ENCODE peak calls at places on chromosomes 4 and X, in five cellular contexts. U is SK-N-SH, H is K562, N is HepG2, Q is GM12878. B is an unnamed sample.

GRCh38 chr4:109294006-109294405 is 8.5 kb downstream of the COL25A1 start:
- DNase-seq in N (peak), H (peak), U (peak), Q (no peak), B (peak)

GRCh38 chrX:74925210-74926088 is at the start of gene NEXMIF:
- DNase-seq in U (peak), Q (no peak), H (no peak), N (peak), B (no peak)

GRCh38 chr4:114286275-114286674 is 306.8 kb upstream of the ARSJ start:
- DNase-seq in U (no peak), Q (no peak), H (no peak), N (no peak), B (no peak)

GRCh38 chr4:185017964-185018772 is at the start of gene HELT:
- DNase-seq in U (no peak), H (no peak), N (no peak), Q (no peak), B (no peak)

GRCh38 chr4:123102897-123103489 is 180.6 kb upstream of the NUDT6 start:
- DNase-seq in H (peak), Q (no peak), N (peak), U (peak), B (no peak)

GRCh38 chr4:646460-646859 is 21.1 kb downstream of the PDE6B start:
- DNase-seq in H (peak), N (no peak), U (no peak), Q (no peak), B (no peak)

GRCh38 chrX:72644946-72645345 is 69.2 kb downstream of the PHKA1 start:
- DNase-seq in N (no peak), H (no peak), U (no peak), Q (no peak), B (no peak)

GRCh38 chr4:177447417-177448004 is 5.3 kb upstream of the AGA start:
- DNase-seq in N (no peak), H (no peak), U (peak), Q (no peak), B (no peak)

GRCh38 chr4:20433101-20433705 is 181.5 kb downstream of the SLIT2 start:
- DNase-seq in Q (no peak), N (no peak), H (no peak), U (no peak), B (no peak)

GRCh38 chr4:2337896-2338295 is 76.0 kb upstream of the MXD4 start:
- DNase-seq in Q (no peak), H (no peak), N (no peak), U (no peak), B (no peak)

GRCh38 chr4:86927843-86928395 is 6.9 kb upstream of the AFF1 start:
- DNase-seq in U (no peak), Q (no peak), H (no peak), N (peak), B (peak)

GRCh38 chr4:130074096-130074495 is 978.1 kb downstream of the C4orf33 start:
- DNase-seq in H (no peak), N (no peak), U (no peak), Q (no peak), B (no peak)

GRCh38 chr4:152401424-152401823 is 134.5 kb downstream of the FBXW7 start:
- DNase-seq in N (no peak), U (no peak), Q (no peak), H (no peak), B (no peak)

GRCh38 chr4:86683983-86684382 is 89.9 kb downstream of the PTPN13 start:
- DNase-seq in N (no peak), Q (no peak), U (no peak), H (no peak), B (no peak)

GRCh38 chr4:10734697-10735096 is 50.1 kb upstream of the CLNK start:
- DNase-seq in U (no peak), H (no peak), N (no peak), Q (no peak), B (no peak)

GRCh38 chrX:120365320-120365719 is 3.4 kb downstream of the ATP1B4 start:
- DNase-seq in H (peak), N (peak), U (peak), Q (no peak), B (no peak)

GRCh38 chr4:140326395-140326993 is 47.0 kb upstream of the SCOC start:
- DNase-seq in N (peak), H (peak), Q (no peak), U (peak), B (peak)

GRCh38 chrX:101462892-101463291 is 22.4 kb upstream of the ARMCX4 start:
- DNase-seq in U (peak), Q (no peak), H (peak), N (peak), B (no peak)

GRCh38 chrX:101460669-101461068 is 24.6 kb upstream of the ARMCX4 start:
- DNase-seq in H (no peak), Q (no peak), N (no peak), U (no peak), B (no peak)
- TF ChIP-seq REST in H (no peak), Q (no peak), N (no peak), U (no peak), B (no peak)

GRCh38 chr4:173170210-173170778 is 1.7 kb downstream of the GALNT7 start:
- DNase-seq in N (no peak), H (no peak), U (no peak), Q (no peak), B (no peak)
- TF ChIP-seq POLR2AphosphoS5 in N (no peak), H (no peak), U (no peak), Q (no peak), B (no peak)

DNA sequence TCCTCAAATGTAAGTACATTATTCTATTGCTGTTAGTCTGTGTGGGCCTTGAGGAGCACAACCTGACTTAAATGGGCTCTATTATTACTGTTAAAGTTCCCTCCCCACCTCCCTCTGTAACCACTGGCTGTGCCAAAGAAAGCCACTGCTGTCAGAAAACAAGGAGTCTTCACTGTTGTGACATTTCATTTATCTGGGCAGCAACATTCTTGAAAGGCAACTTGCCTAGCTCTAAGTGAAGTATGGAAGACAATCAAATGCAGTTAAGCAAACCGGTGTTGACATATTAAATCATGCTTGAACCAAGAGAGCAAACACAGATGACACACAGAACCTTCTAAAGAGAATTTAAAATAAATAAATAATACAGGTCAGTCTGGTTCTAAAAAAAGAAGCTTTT is 81.0 kb downstream of the EPHA5 start:
- DNase-seq in U (no peak), N (no peak), H (no peak), Q (no peak), B (no peak)
- TF ChIP-seq GABPA in U (no peak), N (no peak), H (no peak), Q (no peak), B (no peak)

GRCh38 chrX:56797966-56798711 is 69.1 kb downstream of the NBDY start:
- DNase-seq in H (no peak), Q (no peak), U (peak), N (no peak), B (no peak)
- TF ChIP-seq REST in H (no peak), Q (no peak), U (no peak), N (no peak), B (no peak)

GRCh38 chr4:174880001-174880400 is 38.2 kb upstream of the ADAM29 start:
- DNase-seq in Q (no peak), N (no peak), H (no peak), U (no peak), B (no peak)
- TF ChIP-seq POLR2AphosphoS5 in Q (no peak), N (no peak), H (no peak), U (no peak), B (no peak)

GRCh38 chr4:90293320-90293719 is 166.1 kb downstream of the CCSER1 start:
- DNase-seq in H (no peak), U (no peak), N (no peak), Q (no peak), B (no peak)

DNA sequence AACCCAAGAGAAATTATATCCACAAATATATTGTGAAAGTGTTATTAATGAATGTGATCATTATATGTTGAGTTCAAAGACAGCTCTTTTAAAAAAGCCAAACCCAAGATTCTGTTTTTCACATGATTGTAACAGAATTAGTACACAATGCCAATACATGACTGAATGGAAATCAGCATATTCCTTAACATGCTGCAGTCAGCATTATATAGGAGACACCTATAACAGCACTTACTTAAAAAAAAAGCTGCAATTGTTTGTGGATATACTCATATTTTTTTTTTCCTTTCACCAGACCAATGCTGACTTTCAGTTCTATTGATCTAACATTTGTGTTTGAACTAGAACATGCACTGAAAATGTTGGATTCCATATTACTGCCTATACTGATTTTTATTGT is 165.2 kb downstream of the CCSER1 start:
- DNase-seq in N (no peak), Q (no peak), U (no peak), H (no peak), B (no peak)
- TF ChIP-seq GABPA in N (no peak), Q (no peak), U (no peak), H (no peak), B (no peak)

GRCh38 chr4:183505556-183506388 is 914 bp downstream of the ING2 start:
- DNase-seq in Q (peak), N (peak), H (peak), U (peak), B (peak)
- TF ChIP-seq REST in Q (no peak), N (no peak), H (no peak), U (no peak), B (peak)

DNA sequence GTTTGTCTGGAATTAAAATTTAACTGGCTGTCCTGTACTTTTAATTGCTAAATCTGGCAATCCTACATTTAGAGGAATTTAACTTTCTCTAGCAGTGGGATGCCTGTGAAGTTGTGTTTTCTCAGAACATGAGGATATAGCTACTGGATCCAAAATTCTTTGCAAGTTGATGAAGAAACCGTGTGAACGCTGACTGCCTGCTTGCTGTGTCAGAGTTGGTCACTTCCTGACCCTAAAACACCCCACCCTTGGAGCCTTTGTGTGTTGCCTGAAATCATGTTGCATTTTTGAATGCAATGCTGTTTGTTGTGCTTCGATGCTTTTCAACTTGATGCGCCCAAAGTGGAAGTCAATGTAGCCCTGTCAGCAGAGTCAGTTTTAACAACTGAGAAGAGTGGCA is 211.2 kb downstream of the ANK2 start:
- DNase-seq in N (no peak), Q (no peak), U (no peak), H (no peak), B (no peak)
- TF ChIP-seq POLR2AphosphoS5 in N (no peak), Q (no peak), U (no peak), H (no peak), B (no peak)

GRCh38 chr4:118939169-118939779 is 50.6 kb downstream of the SYNPO2 start:
- DNase-seq in H (no peak), U (no peak), Q (no peak), N (no peak), B (no peak)

GRCh38 chr4:118941149-118941548 is 52.5 kb downstream of the SYNPO2 start:
- DNase-seq in N (peak), U (no peak), Q (no peak), H (no peak), B (peak)

GRCh38 chr4:118947095-118947494 is 58.4 kb downstream of the SYNPO2 start:
- DNase-seq in H (no peak), N (no peak), Q (no peak), U (no peak), B (no peak)

GRCh38 chr4:118941799-118942198 is 53.1 kb downstream of the SYNPO2 start:
- DNase-seq in N (no peak), U (no peak), H (no peak), Q (no peak), B (no peak)

DNA sequence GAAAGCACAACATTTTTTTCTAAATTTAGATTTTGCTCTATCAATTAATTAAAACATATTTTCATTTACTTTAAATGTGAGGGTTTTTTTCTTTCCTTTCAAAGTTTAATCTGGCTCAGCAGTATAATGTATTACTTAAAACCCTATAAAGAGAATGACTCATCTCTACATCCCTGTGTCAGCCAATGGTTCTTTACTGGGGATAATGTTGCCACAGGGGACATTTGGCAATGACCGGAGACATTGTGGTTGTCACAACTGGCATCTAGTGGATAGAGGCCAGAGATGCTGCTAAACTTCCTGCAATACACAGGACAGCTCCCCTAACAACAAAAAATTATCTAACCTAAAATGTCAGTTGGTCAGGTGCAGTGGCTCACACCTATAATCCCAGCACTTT is 53.8 kb downstream of the SYNPO2 start:
- DNase-seq in U (peak), Q (no peak), H (no peak), N (no peak), B (peak)
- TF ChIP-seq GABPA in U (no peak), Q (no peak), H (no peak), N (no peak), B (no peak)

DNA sequence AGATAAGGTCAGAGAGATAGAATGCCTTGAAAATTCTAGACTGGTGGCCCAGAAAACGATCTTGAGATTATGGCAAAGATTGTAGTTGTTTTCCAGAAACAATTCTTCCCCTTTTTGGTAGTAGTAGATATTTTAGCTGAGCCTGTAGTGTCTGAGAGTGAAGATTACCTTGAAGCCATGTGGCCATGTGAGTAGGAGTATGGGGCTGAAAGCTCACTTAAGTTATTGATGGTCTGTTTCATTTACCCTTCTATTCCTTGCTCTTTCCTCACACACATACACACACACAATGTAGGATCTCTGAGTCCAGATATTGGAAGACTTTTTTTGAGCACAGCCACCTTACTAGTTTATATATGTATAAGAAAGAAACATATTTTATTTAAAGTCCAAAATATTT is 941.6 kb upstream of the GRID2 start:
- DNase-seq in Q (no peak), N (no peak), H (no peak), U (no peak), B (no peak)
- TF ChIP-seq REST in Q (no peak), N (no peak), H (no peak), U (no peak), B (no peak)